ENCODE peak calls at places on chromosomes 5 and 9, in seven cellular contexts. One of them, this sample, is unnamed.

GRCh38 chr5:19855929-19856328 is 132.1 kb downstream of the CDH18 start:
- DNase-seq in HFFc6: peak; percentile 52
- DNase-seq in activated naive CD4-positive, alpha-beta T cell treated with anti-CD3 and anti-CD28 coated beads for 36 hours: no peak
- DNase-seq in HT1080: no peak
- DNase-seq in Daoy: no peak
- DNase-seq in lung microvascular endothelial cell: no peak
- DNase-seq in IMR-90: peak; percentile 73
- DNase-seq in this sample: no peak

GRCh38 chr5:96624631-96625030 is 37.5 kb upstream of the CAST start:
- DNase-seq in HFFc6: no peak
- DNase-seq in Daoy: no peak
- DNase-seq in activated naive CD4-positive, alpha-beta T cell treated with anti-CD3 and anti-CD28 coated beads for 36 hours: no peak
- DNase-seq in IMR-90: no peak
- DNase-seq in lung microvascular endothelial cell: no peak
- DNase-seq in HT1080: no peak
- DNase-seq in this sample: no peak

GRCh38 chr5:122772446-122772845 is 2.4 kb upstream of the SNX2 start:
- DNase-seq in activated naive CD4-positive, alpha-beta T cell treated with anti-CD3 and anti-CD28 coated beads for 36 hours: no peak
- DNase-seq in Daoy: peak; percentile 15
- DNase-seq in lung microvascular endothelial cell: no peak
- DNase-seq in HT1080: peak; percentile 33
- DNase-seq in HFFc6: peak; percentile 18
- DNase-seq in IMR-90: peak; percentile 38
- DNase-seq in this sample: peak; percentile 3

GRCh38 chr9:87610200-87611155 is 112.8 kb downstream of the DAPK1 start:
- DNase-seq in HT1080: no peak
- DNase-seq in IMR-90: peak; percentile 39
- DNase-seq in HFFc6: no peak
- DNase-seq in Daoy: no peak
- DNase-seq in lung microvascular endothelial cell: no peak
- DNase-seq in activated naive CD4-positive, alpha-beta T cell treated with anti-CD3 and anti-CD28 coated beads for 36 hours: no peak
- DNase-seq in this sample: no peak

GRCh38 chr5:169763437-169764301 is 126.6 kb downstream of the DOCK2 start:
- DNase-seq in Daoy: no peak
- DNase-seq in HFFc6: peak; percentile 19
- DNase-seq in IMR-90: peak; percentile 36
- DNase-seq in HT1080: no peak
- DNase-seq in activated naive CD4-positive, alpha-beta T cell treated with anti-CD3 and anti-CD28 coated beads for 36 hours: no peak
- DNase-seq in lung microvascular endothelial cell: no peak
- DNase-seq in this sample: no peak

GRCh38 chr5:68415177-68416085 is 199.9 kb downstream of the PIK3R1 start:
- DNase-seq in HT1080: no peak
- DNase-seq in IMR-90: no peak
- DNase-seq in activated naive CD4-positive, alpha-beta T cell treated with anti-CD3 and anti-CD28 coated beads for 36 hours: no peak
- DNase-seq in lung microvascular endothelial cell: peak; percentile 20
- DNase-seq in Daoy: no peak
- DNase-seq in HFFc6: no peak
- DNase-seq in this sample: no peak

GRCh38 chr9:73023025-73023541 is 70.2 kb upstream of the ALDH1A1 start:
- DNase-seq in HT1080: peak; percentile 50
- DNase-seq in IMR-90: peak; percentile 63
- DNase-seq in Daoy: peak; percentile 80
- DNase-seq in HFFc6: peak; percentile 32
- DNase-seq in activated naive CD4-positive, alpha-beta T cell treated with anti-CD3 and anti-CD28 coated beads for 36 hours: peak; percentile 68
- DNase-seq in lung microvascular endothelial cell: peak; percentile 88
- DNase-seq in this sample: peak; percentile 34

GRCh38 chr9:801399-802071 is 40.0 kb upstream of the DMRT1 start:
- DNase-seq in IMR-90: peak; percentile 97
- DNase-seq in lung microvascular endothelial cell: peak; percentile 68
- DNase-seq in HT1080: peak; percentile 61
- DNase-seq in HFFc6: peak; percentile 35
- DNase-seq in Daoy: peak; percentile 76
- DNase-seq in activated naive CD4-positive, alpha-beta T cell treated with anti-CD3 and anti-CD28 coated beads for 36 hours: no peak
- DNase-seq in this sample: no peak

GRCh38 chr9:124216474-124217176 is 41.1 kb upstream of the NEK6 start:
- DNase-seq in IMR-90: no peak
- DNase-seq in Daoy: no peak
- DNase-seq in HT1080: no peak
- DNase-seq in activated naive CD4-positive, alpha-beta T cell treated with anti-CD3 and anti-CD28 coated beads for 36 hours: peak; percentile 80
- DNase-seq in HFFc6: no peak
- DNase-seq in lung microvascular endothelial cell: no peak
- DNase-seq in this sample: no peak

GRCh38 chr5:139543423-139543991 is 17.6 kb upstream of the UBE2D2 start:
- DNase-seq in IMR-90: peak; percentile 5
- DNase-seq in HFFc6: no peak
- DNase-seq in Daoy: no peak
- DNase-seq in lung microvascular endothelial cell: peak; percentile 77
- DNase-seq in activated naive CD4-positive, alpha-beta T cell treated with anti-CD3 and anti-CD28 coated beads for 36 hours: peak; percentile 70
- DNase-seq in HT1080: no peak
- DNase-seq in this sample: no peak

GRCh38 chr5:102049517-102049916 is 246.6 kb downstream of the SLCO4C1 start:
- DNase-seq in Daoy: no peak
- DNase-seq in HFFc6: no peak
- DNase-seq in HT1080: no peak
- DNase-seq in activated naive CD4-positive, alpha-beta T cell treated with anti-CD3 and anti-CD28 coated beads for 36 hours: no peak
- DNase-seq in lung microvascular endothelial cell: peak; percentile 23
- DNase-seq in IMR-90: no peak
- DNase-seq in this sample: no peak

GRCh38 chr5:152380415-152381123 is 24.5 kb downstream of the NMUR2 start:
- DNase-seq in HT1080: no peak
- DNase-seq in lung microvascular endothelial cell: no peak
- DNase-seq in Daoy: no peak
- DNase-seq in HFFc6: no peak
- DNase-seq in IMR-90: no peak
- DNase-seq in activated naive CD4-positive, alpha-beta T cell treated with anti-CD3 and anti-CD28 coated beads for 36 hours: no peak
- DNase-seq in this sample: no peak

This sample was measured in GM04504.